ENCODE peak calls at places on chromosomes 7 and 10, in eight cellular contexts. One of them, this sample, is unnamed.

GRCh38 chr7:114630186-114630824 is 215.7 kb downstream of the FOXP2 start:
- DNase-seq in activated effector memory CD4-positive, alpha-beta T cell treated with anti-CD3 and anti-CD28 coated beads, Interleukin-2, amount 50 U/mL, for 16 hours: no peak
- DNase-seq in EL: no peak
- DNase-seq in HCEC 1CT: no peak
- DNase-seq in suprapubic skin: no peak
- DNase-seq in T47D: no peak
- DNase-seq in substantia nigra: no peak
- DNase-seq in GM04503: no peak
- DNase-seq in this sample: no peak

GRCh38 chr10:113961261-113961938 is 82.3 kb upstream of the ADRB1 start:
- DNase-seq in activated effector memory CD4-positive, alpha-beta T cell treated with anti-CD3 and anti-CD28 coated beads, Interleukin-2, amount 50 U/mL, for 16 hours: peak
- DNase-seq in EL: no peak
- DNase-seq in HCEC 1CT: no peak
- DNase-seq in suprapubic skin: no peak
- DNase-seq in T47D: no peak
- DNase-seq in substantia nigra: no peak
- DNase-seq in GM04503: no peak
- DNase-seq in this sample: no peak

GRCh38 chr7:73822319-73823173 is 8.2 kb upstream of the CLDN4 start:
- DNase-seq in activated effector memory CD4-positive, alpha-beta T cell treated with anti-CD3 and anti-CD28 coated beads, Interleukin-2, amount 50 U/mL, for 16 hours: no peak
- DNase-seq in EL: peak
- DNase-seq in HCEC 1CT: peak
- DNase-seq in suprapubic skin: peak
- DNase-seq in T47D: peak
- DNase-seq in substantia nigra: no peak
- DNase-seq in GM04503: peak
- DNase-seq in this sample: peak

GRCh38 chr7:665251-665650 is 61.2 kb upstream of the DNAAF5 start:
- DNase-seq in activated effector memory CD4-positive, alpha-beta T cell treated with anti-CD3 and anti-CD28 coated beads, Interleukin-2, amount 50 U/mL, for 16 hours: no peak
- DNase-seq in EL: no peak
- DNase-seq in HCEC 1CT: no peak
- DNase-seq in suprapubic skin: peak
- DNase-seq in T47D: no peak
- DNase-seq in substantia nigra: no peak
- DNase-seq in GM04503: peak
- DNase-seq in this sample: no peak

GRCh38 chr7:129748710-129749109 is 137.2 kb downstream of the NRF1 start:
- DNase-seq in activated effector memory CD4-positive, alpha-beta T cell treated with anti-CD3 and anti-CD28 coated beads, Interleukin-2, amount 50 U/mL, for 16 hours: no peak
- DNase-seq in EL: no peak
- DNase-seq in HCEC 1CT: no peak
- DNase-seq in suprapubic skin: no peak
- DNase-seq in T47D: no peak
- DNase-seq in substantia nigra: no peak
- DNase-seq in GM04503: peak
- DNase-seq in this sample: peak

GRCh38 chr10:119543814-119544642 is 1.5 kb upstream of the RGS10 start:
- DNase-seq in activated effector memory CD4-positive, alpha-beta T cell treated with anti-CD3 and anti-CD28 coated beads, Interleukin-2, amount 50 U/mL, for 16 hours: peak
- DNase-seq in EL: no peak
- DNase-seq in HCEC 1CT: no peak
- DNase-seq in suprapubic skin: no peak
- DNase-seq in T47D: no peak
- DNase-seq in substantia nigra: no peak
- DNase-seq in GM04503: peak
- DNase-seq in this sample: no peak

GRCh38 chr10:92811986-92812385 is 36.3 kb upstream of the EXOC6 start:
- DNase-seq in activated effector memory CD4-positive, alpha-beta T cell treated with anti-CD3 and anti-CD28 coated beads, Interleukin-2, amount 50 U/mL, for 16 hours: no peak
- DNase-seq in EL: no peak
- DNase-seq in HCEC 1CT: no peak
- DNase-seq in suprapubic skin: no peak
- DNase-seq in T47D: no peak
- DNase-seq in substantia nigra: no peak
- DNase-seq in GM04503: no peak
- DNase-seq in this sample: no peak

GRCh38 chr7:150976529-150977381 is 1.4 kb downstream of the KCNH2 start:
- DNase-seq in activated effector memory CD4-positive, alpha-beta T cell treated with anti-CD3 and anti-CD28 coated beads, Interleukin-2, amount 50 U/mL, for 16 hours: no peak
- DNase-seq in EL: no peak
- DNase-seq in HCEC 1CT: no peak
- DNase-seq in suprapubic skin: no peak
- DNase-seq in T47D: no peak
- DNase-seq in substantia nigra: no peak
- DNase-seq in GM04503: no peak
- DNase-seq in this sample: no peak

GRCh38 chr10:124012583-124012982 is 80.8 kb downstream of the CHST15 start:
- DNase-seq in activated effector memory CD4-positive, alpha-beta T cell treated with anti-CD3 and anti-CD28 coated beads, Interleukin-2, amount 50 U/mL, for 16 hours: no peak
- DNase-seq in EL: no peak
- DNase-seq in HCEC 1CT: no peak
- DNase-seq in suprapubic skin: no peak
- DNase-seq in T47D: no peak
- DNase-seq in substantia nigra: no peak
- DNase-seq in GM04503: no peak
- DNase-seq in this sample: no peak

This sample was measured in LHCN-M2.